ENCODE peak calls at places on chromosomes 12 and 14, in six cellular contexts. M is NCI-H2171 treated with DMSO at 0.1 percent for 48 hours, P is left ventricle myocardium inferior, U is amniotic stem cell, D is neural progenitor cell, O is astrocyte of the cerebellum. N is an unnamed sample.

GRCh38 chr12:76030378-76031080 is 1.0 kb downstream of the PHLDA1 start:
- DNase-seq in O (no peak), P (peak), U (no peak), D (peak), M (peak), N (peak)

GRCh38 chr12:23534196-23534595 is 415.3 kb downstream of the SOX5 start:
- DNase-seq in D (no peak), U (no peak), P (no peak), M (no peak), O (no peak), N (no peak)

GRCh38 chr12:131860472-131861260 is 32.5 kb downstream of the MMP17 start:
- DNase-seq in D (peak), M (peak), U (no peak), P (peak), O (no peak), N (peak)

GRCh38 chr12:54521291-54522062 is 23.9 kb downstream of the NCKAP1L start:
- DNase-seq in M (no peak), O (no peak), D (no peak), U (no peak), P (no peak), N (no peak)

GRCh38 chr14:82621881-82622450 is 1088.3 kb upstream of the SEL1L start:
- DNase-seq in O (no peak), U (no peak), M (no peak), D (no peak), P (no peak), N (no peak)

GRCh38 chr12:117579939-117580717 is 218.7 kb upstream of the NOS1 start:
- DNase-seq in M (no peak), D (no peak), U (no peak), O (no peak), P (no peak), N (no peak)

GRCh38 chr14:104001003-104001402 is 58.7 kb upstream of the RD3L start:
- DNase-seq in O (no peak), U (no peak), M (no peak), D (peak), P (no peak), N (no peak)

GRCh38 chr14:26424537-26424936 is 173.3 kb downstream of the NOVA1 start:
- DNase-seq in U (no peak), O (no peak), M (no peak), P (no peak), D (no peak), N (no peak)

GRCh38 chr12:104846056-104846762 is 111.9 kb downstream of the SLC41A2 start:
- DNase-seq in O (no peak), U (no peak), P (no peak), D (no peak), M (no peak), N (peak)

N was measured in M059J.